ENCODE peak calls at places on chromosomes 16 and 17, in six cellular contexts. Z is effector memory CD4-positive, alpha-beta T cell; L is mammary epithelial cell; U is heart right ventricle; Y is uterus; O is transverse colon. F is an unnamed sample. For H3K36me3 and H3K9me3, the result is how much of the 10 kb centered on the place peaks cover.

GRCh38 chr17:82374626-82375331 is 3.2 kb downstream of the UTS2R start:
- DNase-seq in L (no peak), Z (no peak), O (no peak), Y (no peak), U (no peak), F (no peak)

GRCh38 chr17:69286257-69286656 is 40.7 kb downstream of the ABCA5 start:
- DNase-seq in Y (no peak), Z (no peak), L (peak), O (no peak), U (no peak), F (no peak)

GRCh38 chr16:27515874-27516353 is 33.8 kb downstream of the GTF3C1 start:
- DNase-seq in Z (no peak), U (peak), L (peak), O (no peak), Y (no peak), F (peak)

GRCh38 chr17:17942846-17943245 is 29.4 kb downstream of the TOM1L2 start:
- DNase-seq in U (no peak), O (no peak), Z (no peak), L (peak), Y (no peak), F (no peak)

GRCh38 chr17:81233316-81233715 is 5.5 kb downstream of the TEPSIN start:
- DNase-seq in Y (no peak), L (no peak), U (no peak), O (no peak), Z (no peak), F (no peak)

GRCh38 chr17:46764335-46764708 is 54.2 kb downstream of the WNT3 start:
- DNase-seq in U (no peak), Y (no peak), O (no peak), L (no peak), Z (no peak), F (no peak)

GRCh38 chr17:5870231-5870953 is 199.8 kb upstream of the WSCD1 start:
- DNase-seq in Y (no peak), O (no peak), Z (no peak), U (no peak), L (peak), F (no peak)

GRCh38 chr17:5019475-5019956 is 15.7 kb downstream of the SLC52A1 start:
- DNase-seq in Z (no peak), L (no peak), U (no peak), O (no peak), Y (no peak), F (no peak)

GRCh38 chr16:82033006-82033405 is 2.0 kb upstream of the HSD17B2 start:
- DNase-seq in U (no peak), Z (no peak), Y (no peak), O (peak), L (no peak), F (no peak)

GRCh38 chr16:88705746-88706287 is 391 bp downstream of the RNF166 start:
- DNase-seq in Y (no peak), Z (no peak), U (no peak), O (peak), L (no peak), F (no peak)

GRCh38 chr16:56226840-56227525 is 35.7 kb downstream of the GNAO1 start:
- DNase-seq in U (no peak), L (no peak), O (no peak), Z (no peak), Y (no peak), F (no peak)

GRCh38 chr17:46818319-46818928 is at the start of gene WNT3:
- DNase-seq in O (peak), L (no peak), Z (no peak), Y (no peak), U (no peak), F (no peak)

GRCh38 chr17:41367426-41368075 is 2.1 kb downstream of the KRT33B start:
- DNase-seq in U (no peak), Z (no peak), O (no peak), Y (peak), L (peak), F (peak)

GRCh38 chr17:4412933-4413831 is 20.6 kb upstream of the SPNS3 start:
- DNase-seq in Y (peak), Z (peak), O (peak), U (peak), L (peak), F (peak)

DNA sequence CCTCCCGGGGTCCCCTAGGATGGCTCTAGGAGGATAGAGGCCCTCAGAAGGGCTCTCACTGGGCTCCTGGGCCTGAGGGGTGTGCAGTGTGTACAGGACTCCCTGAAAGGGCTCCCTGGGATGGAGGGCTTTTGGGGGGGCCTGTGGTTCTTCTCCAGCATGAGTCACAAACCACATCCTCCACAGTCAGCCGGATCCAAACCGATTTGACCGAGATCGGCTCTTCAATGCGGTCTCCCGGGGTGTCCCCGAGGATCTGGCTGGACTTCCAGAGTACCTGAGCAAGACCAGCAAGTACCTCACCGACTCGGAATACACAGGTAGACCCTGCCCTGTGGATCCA is 4.5 kb downstream of the TRPV2 start:
- DNase-seq in U (no peak), L (peak), Y (no peak), Z (peak), O (no peak), F (peak)
- H3K4me3 ChIP-seq in U (no peak), L (no peak), Y (no peak), Z (no peak), O (no peak), F (no peak)

GRCh38 chr16:1810536-1810935 is 16.1 kb downstream of the HAGH start:
- DNase-seq in Z (no peak), U (no peak), O (no peak), L (no peak), Y (no peak), F (no peak)
- H3K36me3 ChIP-seq in Z (half or more), U (under half), O (under half), L (under half), Y (under half), F (half or more)

GRCh38 chr16:3295209-3295608 is 10.0 kb downstream of the TIGD7 start:
- DNase-seq in Y (no peak), U (no peak), Z (no peak), L (no peak), O (no peak), F (no peak)
- H3K9me3 ChIP-seq in Y (half or more), U (under half), Z (under half), L (half or more), O (half or more), F (half or more)

DNA sequence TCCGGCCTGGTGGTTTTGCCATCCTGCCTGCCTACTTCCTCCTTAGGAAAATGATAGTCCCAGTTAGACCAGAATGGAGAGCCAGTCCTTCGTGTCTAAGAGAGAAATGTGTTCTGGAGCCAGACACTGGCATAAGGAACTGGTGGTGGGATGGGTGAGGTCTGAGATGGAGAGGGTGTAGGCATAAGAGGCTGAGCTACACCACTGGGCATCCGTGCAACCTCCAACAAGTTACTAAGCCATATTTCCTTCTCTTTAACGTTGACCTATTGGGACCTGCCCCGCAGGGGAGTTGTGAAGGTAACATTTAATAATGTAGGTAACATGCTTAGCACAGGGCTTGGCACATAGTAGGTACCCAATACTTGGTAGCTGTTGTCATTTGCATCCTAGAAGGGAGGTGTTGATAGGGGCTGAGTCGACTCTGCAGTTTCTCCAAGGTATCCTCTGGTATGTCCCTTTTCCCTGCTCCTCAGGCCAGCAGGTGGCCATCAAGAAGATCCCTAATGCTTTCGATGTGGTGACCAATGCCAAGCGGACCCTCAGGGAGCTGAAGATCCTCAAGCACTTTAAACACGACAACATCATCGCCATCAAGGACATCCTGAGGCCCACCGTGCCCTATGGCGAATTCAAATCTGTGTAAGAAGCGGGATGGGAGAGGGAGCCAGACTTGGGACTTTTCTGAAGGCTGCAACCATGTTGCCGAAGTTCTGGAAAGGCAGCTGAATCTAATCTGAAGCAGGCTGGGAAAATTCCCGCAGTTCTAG is 1.2 kb downstream of the MAPK7 start:
- DNase-seq in O (no peak), U (no peak), Y (no peak), L (no peak), Z (no peak), F (no peak)
- H3K4me3 ChIP-seq in O (peak), U (peak), Y (peak), L (peak), Z (no peak), F (peak)

GRCh38 chr17:48070195-48070594 is 22.0 kb downstream of the NFE2L1 start:
- DNase-seq in U (no peak), Z (no peak), Y (no peak), O (no peak), L (no peak), F (no peak)

GRCh38 chr17:48068491-48068961 is 20.4 kb downstream of the NFE2L1 start:
- DNase-seq in O (no peak), U (no peak), Z (no peak), L (no peak), Y (no peak), F (peak)

GRCh38 chr17:48074322-48075054 is 26.3 kb downstream of the NFE2L1 start:
- DNase-seq in O (peak), U (peak), Z (peak), Y (peak), L (peak), F (peak)

GRCh38 chr17:48067245-48067644 is 19.1 kb downstream of the NFE2L1 start:
- DNase-seq in Y (no peak), O (no peak), U (no peak), Z (no peak), L (no peak), F (no peak)

GRCh38 chr17:48071654-48072053 is 23.5 kb downstream of the NFE2L1 start:
- DNase-seq in L (no peak), Z (no peak), Y (no peak), O (no peak), U (no peak), F (no peak)
- H3K36me3 ChIP-seq in L (under half), Z (under half), Y (under half), O (under half), U (under half), F (half or more)

DNA sequence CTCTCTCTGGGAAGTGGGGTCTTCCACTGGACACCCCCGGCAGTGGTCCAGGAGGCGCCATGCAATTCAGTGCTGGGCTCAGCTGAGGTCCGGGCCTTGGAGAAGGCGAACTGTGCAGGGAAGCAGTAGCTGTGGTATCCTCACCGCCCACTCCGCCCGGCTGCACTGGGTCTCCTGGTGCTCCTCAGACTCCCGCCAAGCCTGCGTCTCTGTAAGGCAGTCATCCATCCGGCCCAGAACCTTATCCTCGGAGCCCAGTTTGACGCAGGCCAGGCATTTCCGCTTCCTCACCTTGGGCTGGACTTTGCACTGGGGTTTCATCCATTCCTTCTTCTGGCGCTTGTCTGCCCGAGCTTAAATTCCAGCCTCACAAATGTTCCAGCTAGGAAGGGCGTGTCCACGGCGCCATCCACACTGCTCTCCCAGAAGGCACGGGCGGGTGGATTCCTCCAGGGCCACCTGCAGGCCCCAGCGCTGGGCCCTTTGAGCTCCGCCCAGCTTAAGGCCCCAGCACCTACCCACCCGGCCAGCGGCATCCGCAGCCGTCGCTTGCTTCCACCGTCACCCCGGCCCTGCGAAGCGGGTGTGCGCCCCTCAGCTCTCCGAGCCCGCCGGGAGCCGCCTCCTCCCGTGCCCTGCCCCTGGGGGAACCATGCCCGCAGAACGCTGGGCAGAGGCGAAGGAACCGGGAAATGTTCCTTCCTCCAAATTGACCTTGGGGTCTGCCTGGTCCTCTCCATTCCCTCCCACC is 1884.8 kb downstream of the TP53TG3F start:
- DNase-seq in L (no peak), O (no peak), Z (no peak), Y (no peak), U (no peak), F (no peak)
- H3K9me3 ChIP-seq in L (under half), O (under half), Z (under half), Y (under half), U (under half), F (under half)

DNA sequence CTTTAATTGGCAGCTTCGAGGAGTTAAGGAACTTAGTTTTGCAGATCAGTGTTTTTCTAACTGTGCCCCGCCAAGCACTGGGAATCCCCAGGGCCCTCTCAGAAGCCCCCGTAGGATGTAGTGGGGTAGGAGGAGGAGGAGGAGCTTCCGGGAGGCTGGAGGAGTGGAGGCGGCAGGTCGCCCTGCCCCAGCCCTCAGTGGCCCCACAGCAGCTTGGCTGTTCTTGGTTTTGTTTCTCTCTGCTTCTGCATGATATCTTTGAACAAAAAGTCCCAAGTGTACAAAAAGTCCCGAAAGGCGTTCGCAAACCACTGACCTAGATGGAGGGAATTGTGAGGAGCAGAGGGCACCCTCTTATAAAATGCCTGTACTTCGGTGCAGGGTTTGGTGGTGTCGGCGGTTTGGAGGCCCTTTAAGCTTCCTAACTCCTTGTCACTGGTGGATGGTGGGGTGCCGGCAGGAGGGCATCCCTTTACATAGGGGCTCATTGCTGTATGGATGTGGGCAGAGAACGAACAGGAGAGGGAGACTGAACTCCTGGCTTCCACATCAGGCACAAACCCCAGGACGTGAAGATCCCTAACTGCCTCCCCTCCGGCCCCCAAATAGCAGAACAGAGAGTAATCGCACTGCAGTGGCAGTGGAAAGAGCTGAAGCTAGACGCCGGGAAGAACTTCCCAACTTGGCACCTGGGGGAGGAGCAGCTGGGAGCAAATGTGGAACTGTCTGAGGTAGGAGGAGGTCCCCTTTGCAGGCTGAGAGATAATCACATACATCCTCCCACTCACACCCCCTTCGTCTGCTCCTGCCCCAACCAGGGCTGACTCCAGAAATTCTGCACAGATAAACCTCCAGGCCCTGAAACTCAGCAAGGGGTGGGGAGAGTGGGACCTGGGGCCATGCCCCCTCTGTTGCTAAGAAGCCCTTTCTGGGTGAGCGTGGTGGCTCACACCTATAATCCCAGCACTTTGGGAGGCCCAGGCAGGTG is 20.1 kb downstream of the EPOP start:
- DNase-seq in Y (no peak), U (no peak), L (no peak), O (no peak), Z (no peak), F (no peak)
- H3K4me3 ChIP-seq in Y (no peak), U (no peak), L (no peak), O (no peak), Z (no peak), F (no peak)